ENCODE peak calls at places on chromosome 15, in eight cellular contexts. One of them, this sample, is unnamed.

GRCh38 chr15:94080989-94081605 is 150.3 kb upstream of the MCTP2 start:
- DNase-seq in erythroblast: no peak
- DNase-seq in K562: no peak
- DNase-seq in suprapubic skin: no peak
- DNase-seq in stomach: no peak
- DNase-seq in heart left ventricle: no peak
- DNase-seq in ovary: no peak
- DNase-seq in breast epithelium: no peak
- DNase-seq in this sample: no peak

GRCh38 chr15:94582368-94582767 is 351.0 kb downstream of the MCTP2 start:
- DNase-seq in K562: peak
- DNase-seq in ovary: no peak
- DNase-seq in breast epithelium: no peak
- DNase-seq in heart left ventricle: peak
- DNase-seq in erythroblast: peak
- DNase-seq in suprapubic skin: no peak
- DNase-seq in stomach: no peak
- DNase-seq in this sample: no peak

GRCh38 chr15:29668120-29668602 is 154.1 kb downstream of the TJP1 start:
- DNase-seq in K562: peak
- DNase-seq in suprapubic skin: no peak
- DNase-seq in heart left ventricle: peak
- DNase-seq in ovary: peak
- DNase-seq in erythroblast: peak
- DNase-seq in stomach: peak
- DNase-seq in breast epithelium: no peak
- DNase-seq in this sample: peak

GRCh38 chr15:89116404-89116803 is 28.1 kb downstream of the ABHD2 start:
- DNase-seq in stomach: no peak
- DNase-seq in suprapubic skin: no peak
- DNase-seq in erythroblast: no peak
- DNase-seq in K562: no peak
- DNase-seq in breast epithelium: no peak
- DNase-seq in ovary: no peak
- DNase-seq in heart left ventricle: no peak
- DNase-seq in this sample: no peak

GRCh38 chr15:60390231-60390630 is 7.6 kb downstream of the ANXA2 start:
- DNase-seq in breast epithelium: no peak
- DNase-seq in suprapubic skin: no peak
- DNase-seq in erythroblast: no peak
- DNase-seq in stomach: no peak
- DNase-seq in K562: no peak
- DNase-seq in heart left ventricle: no peak
- DNase-seq in ovary: no peak
- DNase-seq in this sample: no peak

GRCh38 chr15:31495281-31495680 is 168.6 kb downstream of the KLF13 start:
- DNase-seq in ovary: no peak
- DNase-seq in K562: no peak
- DNase-seq in erythroblast: no peak
- DNase-seq in stomach: no peak
- DNase-seq in suprapubic skin: no peak
- DNase-seq in breast epithelium: no peak
- DNase-seq in heart left ventricle: no peak
- DNase-seq in this sample: no peak

GRCh38 chr15:48432688-48433087 is 101.5 kb downstream of the DUT start:
- DNase-seq in heart left ventricle: no peak
- DNase-seq in breast epithelium: no peak
- DNase-seq in erythroblast: no peak
- DNase-seq in stomach: no peak
- DNase-seq in ovary: no peak
- DNase-seq in suprapubic skin: no peak
- DNase-seq in K562: no peak
- DNase-seq in this sample: no peak

GRCh38 chr15:95174281-95174680 is 942.9 kb downstream of the MCTP2 start:
- DNase-seq in stomach: no peak
- DNase-seq in erythroblast: no peak
- DNase-seq in K562: no peak
- DNase-seq in breast epithelium: no peak
- DNase-seq in ovary: no peak
- DNase-seq in heart left ventricle: no peak
- DNase-seq in suprapubic skin: no peak
- DNase-seq in this sample: no peak

GRCh38 chr15:26158176-26158575 is 295.0 kb upstream of the ATP10A start:
- DNase-seq in stomach: no peak
- DNase-seq in erythroblast: no peak
- DNase-seq in heart left ventricle: no peak
- DNase-seq in K562: no peak
- DNase-seq in suprapubic skin: no peak
- DNase-seq in breast epithelium: no peak
- DNase-seq in ovary: no peak
- DNase-seq in this sample: no peak

GRCh38 chr15:69685524-69686452 is 233.2 kb downstream of the RPLP1 start:
- DNase-seq in K562: no peak
- DNase-seq in breast epithelium: no peak
- DNase-seq in heart left ventricle: no peak
- DNase-seq in suprapubic skin: no peak
- DNase-seq in erythroblast: no peak
- DNase-seq in stomach: no peak
- DNase-seq in ovary: no peak
- DNase-seq in this sample: no peak

GRCh38 chr15:31402511-31403056 is 75.9 kb downstream of the KLF13 start:
- DNase-seq in ovary: peak
- DNase-seq in erythroblast: no peak
- DNase-seq in stomach: no peak
- DNase-seq in suprapubic skin: peak
- DNase-seq in K562: no peak
- DNase-seq in heart left ventricle: peak
- DNase-seq in breast epithelium: no peak
- DNase-seq in this sample: no peak

DNA sequence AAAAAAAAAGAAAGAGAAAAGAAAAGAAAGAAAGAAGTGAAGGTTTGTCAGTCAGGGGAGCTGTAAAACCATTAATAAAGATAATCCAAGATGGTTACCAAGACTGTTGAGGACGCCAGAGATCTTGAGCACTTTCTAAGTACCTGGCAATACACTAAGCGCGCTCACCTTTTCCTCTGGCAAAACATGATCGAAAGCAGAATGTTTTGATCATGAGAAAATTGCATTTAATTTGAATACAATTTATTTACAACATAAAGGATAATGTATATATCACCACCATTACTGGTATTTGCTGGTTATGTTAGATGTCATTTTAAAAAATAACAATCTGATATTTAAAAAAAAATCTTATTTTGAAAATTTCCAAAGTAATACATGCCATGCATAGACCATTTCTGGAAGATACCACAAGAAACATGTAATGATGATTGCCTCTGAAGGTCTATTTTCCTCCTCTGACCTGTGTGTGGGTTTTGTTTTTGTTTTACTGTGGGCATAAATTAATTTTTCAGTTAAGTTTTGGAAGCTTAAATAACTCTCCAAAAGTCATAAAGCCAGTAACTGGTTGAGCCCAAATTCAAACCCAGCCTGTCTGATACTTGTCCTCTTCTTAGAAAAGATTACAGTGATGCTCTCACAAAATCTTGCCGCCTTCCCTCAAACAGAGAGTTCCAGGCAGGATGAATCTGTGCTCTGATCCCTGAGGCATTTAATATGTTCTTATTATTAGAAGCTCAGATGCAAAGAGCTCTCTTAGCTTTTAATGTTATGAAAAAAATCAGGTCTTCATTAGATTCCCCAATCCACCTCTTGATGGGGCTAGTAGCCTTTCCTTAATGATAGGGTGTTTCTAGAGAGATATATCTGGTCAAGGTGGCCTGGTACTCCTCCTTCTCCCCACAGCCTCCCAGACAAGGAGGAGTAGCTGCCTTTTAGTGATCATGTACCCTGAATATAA is 2.0 kb downstream of the B2M start:
- DNase-seq in ovary: no peak
- DNase-seq in breast epithelium: no peak
- DNase-seq in suprapubic skin: no peak
- DNase-seq in heart left ventricle: no peak
- DNase-seq in K562: peak
- DNase-seq in stomach: no peak
- DNase-seq in erythroblast: peak
- DNase-seq in this sample: no peak
- TF ChIP-seq POLR2A in ovary: no peak
- TF ChIP-seq POLR2A in breast epithelium: no peak
- TF ChIP-seq POLR2A in suprapubic skin: no peak
- TF ChIP-seq POLR2A in heart left ventricle: no peak
- TF ChIP-seq POLR2A in K562: no peak
- TF ChIP-seq POLR2A in stomach: no peak
- TF ChIP-seq POLR2A in erythroblast: no peak
- TF ChIP-seq POLR2A in this sample: no peak

GRCh38 chr15:41235929-41236328 is 4.9 kb downstream of the CHP1 start:
- DNase-seq in K562: no peak
- DNase-seq in suprapubic skin: no peak
- DNase-seq in erythroblast: no peak
- DNase-seq in heart left ventricle: no peak
- DNase-seq in breast epithelium: no peak
- DNase-seq in stomach: no peak
- DNase-seq in ovary: no peak
- DNase-seq in this sample: no peak

GRCh38 chr15:41230345-41230649 is 260 bp downstream of the EXD1 start:
- DNase-seq in heart left ventricle: no peak
- DNase-seq in breast epithelium: no peak
- DNase-seq in erythroblast: no peak
- DNase-seq in K562: no peak
- DNase-seq in stomach: no peak
- DNase-seq in suprapubic skin: no peak
- DNase-seq in ovary: no peak
- DNase-seq in this sample: no peak

GRCh38 chr15:41231536-41231935 is 468 bp downstream of the CHP1 start:
- DNase-seq in erythroblast: no peak
- DNase-seq in K562: no peak
- DNase-seq in heart left ventricle: no peak
- DNase-seq in suprapubic skin: no peak
- DNase-seq in breast epithelium: no peak
- DNase-seq in stomach: no peak
- DNase-seq in ovary: no peak
- DNase-seq in this sample: no peak

GRCh38 chr15:41233367-41233771 is 2.3 kb downstream of the CHP1 start:
- DNase-seq in stomach: no peak
- DNase-seq in K562: peak
- DNase-seq in heart left ventricle: no peak
- DNase-seq in suprapubic skin: no peak
- DNase-seq in breast epithelium: no peak
- DNase-seq in ovary: no peak
- DNase-seq in erythroblast: peak
- DNase-seq in this sample: peak

GRCh38 chr15:41230650-41231533 is at the start of the genes CHP1 and EXD1:
- DNase-seq in stomach: peak
- DNase-seq in ovary: peak
- DNase-seq in breast epithelium: peak
- DNase-seq in suprapubic skin: peak
- DNase-seq in heart left ventricle: peak
- DNase-seq in erythroblast: peak
- DNase-seq in K562: peak
- DNase-seq in this sample: peak
- TF ChIP-seq POLR2A in stomach: no peak
- TF ChIP-seq POLR2A in ovary: peak
- TF ChIP-seq POLR2A in breast epithelium: peak
- TF ChIP-seq POLR2A in suprapubic skin: peak
- TF ChIP-seq POLR2A in heart left ventricle: peak
- TF ChIP-seq POLR2A in erythroblast: peak
- TF ChIP-seq POLR2A in K562: peak
- TF ChIP-seq POLR2A in this sample: peak

DNA sequence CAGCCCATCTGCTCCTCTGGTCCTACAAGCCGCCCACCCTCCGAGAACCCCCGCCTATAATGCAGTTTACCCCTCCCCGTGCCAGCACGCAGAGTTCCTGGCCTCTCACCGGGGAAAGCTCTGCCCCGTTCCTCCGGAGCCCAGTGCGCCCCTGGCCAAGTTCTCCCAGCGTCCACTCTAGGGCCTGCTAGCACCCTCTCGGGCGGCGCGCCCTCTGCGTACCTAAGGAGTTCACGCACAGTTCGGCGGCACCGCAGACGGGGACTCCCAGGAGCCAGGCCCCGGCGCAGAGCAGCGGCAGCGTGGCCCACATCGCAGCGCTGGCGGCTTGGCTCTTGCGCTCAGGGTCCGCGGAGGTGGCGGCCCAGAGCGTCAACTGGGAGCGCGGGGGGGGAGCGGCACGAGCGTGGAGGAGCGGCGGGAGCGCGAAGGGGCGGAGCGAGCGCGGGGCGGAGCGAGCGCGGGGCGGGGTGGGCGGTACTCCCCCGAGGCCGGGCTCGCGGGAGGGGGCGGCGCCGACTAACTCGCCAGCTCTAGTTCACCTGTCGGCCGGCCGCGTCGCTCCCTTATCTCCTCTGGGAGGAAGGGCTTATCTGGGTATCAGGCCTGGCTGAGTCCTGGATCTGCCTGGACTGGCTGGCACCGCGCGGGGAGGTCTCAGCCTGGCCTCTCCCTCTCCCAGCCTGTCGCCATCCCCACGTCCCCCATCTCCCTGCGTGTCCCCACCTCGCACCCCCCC is at the start of gene CTSH:
- DNase-seq in heart left ventricle: peak
- DNase-seq in ovary: peak
- DNase-seq in K562: peak
- DNase-seq in stomach: peak
- DNase-seq in suprapubic skin: no peak
- DNase-seq in erythroblast: peak
- DNase-seq in breast epithelium: no peak
- DNase-seq in this sample: no peak
- TF ChIP-seq POLR2A in heart left ventricle: peak
- TF ChIP-seq POLR2A in ovary: peak
- TF ChIP-seq POLR2A in K562: peak
- TF ChIP-seq POLR2A in stomach: no peak
- TF ChIP-seq POLR2A in suprapubic skin: no peak
- TF ChIP-seq POLR2A in erythroblast: no peak
- TF ChIP-seq POLR2A in breast epithelium: no peak
- TF ChIP-seq POLR2A in this sample: no peak

DNA sequence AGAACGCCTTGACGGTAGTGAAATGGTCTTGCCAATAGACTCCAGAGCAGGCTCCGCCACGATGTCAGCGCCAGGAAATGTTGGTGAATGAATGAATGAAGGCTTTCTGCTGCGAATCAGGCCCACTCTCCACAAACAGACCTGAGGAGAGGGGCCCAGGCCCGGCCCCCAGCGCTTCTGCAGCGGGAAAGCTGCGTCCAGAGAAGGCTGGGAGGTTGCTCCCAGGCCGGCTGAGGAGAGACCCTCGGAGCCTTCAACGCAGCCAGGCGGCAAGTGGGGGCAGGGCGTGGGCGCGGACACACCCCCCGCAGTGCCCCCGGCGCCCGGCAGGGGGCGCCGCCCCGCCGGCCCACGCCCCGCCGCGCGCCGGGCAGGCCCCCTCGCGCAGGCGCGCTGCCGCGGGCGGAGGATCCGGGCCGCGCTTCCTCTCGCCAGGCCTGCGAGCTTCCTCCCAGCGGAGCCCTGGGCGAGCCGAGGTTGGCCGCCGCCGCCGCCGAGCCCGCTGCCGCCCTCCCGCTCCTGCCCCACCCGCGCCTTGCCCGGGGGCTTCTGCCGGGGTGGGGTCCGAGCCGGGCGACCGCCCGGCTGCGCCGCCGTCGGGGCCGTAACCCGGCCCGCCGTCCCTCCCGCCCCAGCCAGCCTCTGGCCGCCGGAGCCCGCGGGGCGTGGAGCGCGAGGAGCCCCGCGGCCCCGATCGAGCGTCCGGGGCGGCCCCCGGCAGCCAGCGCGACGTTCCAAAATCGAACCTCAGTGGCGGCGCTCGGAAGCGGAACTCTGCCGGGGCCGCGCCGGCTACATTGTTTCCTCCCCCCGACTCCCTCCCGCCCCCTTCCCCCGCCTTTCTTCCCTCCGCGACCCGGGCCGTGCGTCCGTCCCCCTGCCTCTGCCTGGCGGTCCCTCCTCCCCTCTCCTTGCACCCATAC is at the start of gene CSK:
- DNase-seq in heart left ventricle: peak
- DNase-seq in K562: peak
- DNase-seq in breast epithelium: no peak
- DNase-seq in stomach: peak
- DNase-seq in erythroblast: peak
- DNase-seq in suprapubic skin: no peak
- DNase-seq in ovary: peak
- DNase-seq in this sample: peak
- TF ChIP-seq POLR2A in heart left ventricle: no peak
- TF ChIP-seq POLR2A in K562: no peak
- TF ChIP-seq POLR2A in breast epithelium: no peak
- TF ChIP-seq POLR2A in stomach: no peak
- TF ChIP-seq POLR2A in erythroblast: no peak
- TF ChIP-seq POLR2A in suprapubic skin: no peak
- TF ChIP-seq POLR2A in ovary: peak
- TF ChIP-seq POLR2A in this sample: peak

This sample was measured in H54.